ENCODE peak calls at places on chromosome 21, in four cellular contexts. Z is stimulated activated CD8-positive, alpha-beta memory T cell treated with anti-CD3 and anti-CD28 coated beads, Interleukin-7, amount 100 ng/mL, for 1 hour; F is T-cell; N is Caki2. K is an unnamed sample.

GRCh38 chr21:36209626-36210171 is 53.1 kb downstream of the DOP1B start:
- DNase-seq in Z (peak; percentile 2), F (peak; percentile 34), N (peak; percentile 76), K (peak; percentile 35)

GRCh38 chr21:44398499-44398898 is 45.1 kb downstream of the TRPM2 start:
- DNase-seq in Z (no peak), F (no peak), N (no peak), K (no peak)

GRCh38 chr21:45093064-45093532 is 18.7 kb downstream of the ADARB1 start:
- DNase-seq in Z (no peak), F (no peak), N (no peak), K (no peak)

GRCh38 chr21:29827236-29827635 is 112.6 kb downstream of the GRIK1 start:
- DNase-seq in Z (no peak), F (no peak), N (no peak), K (no peak)

GRCh38 chr21:30044447-30045064 is 104.8 kb upstream of the GRIK1 start:
- DNase-seq in Z (no peak), F (no peak), N (peak; percentile 16), K (no peak)

GRCh38 chr21:17540530-17540929 is 27.7 kb downstream of the CXADR start:
- DNase-seq in Z (no peak), F (no peak), N (no peak), K (no peak)

GRCh38 chr21:20083336-20083735 is 914.9 kb upstream of the NCAM2 start:
- DNase-seq in Z (no peak), F (no peak), N (no peak), K (no peak)

GRCh38 chr21:42749226-42749625 is 95.8 kb downstream of the PDE9A start:
- DNase-seq in Z (no peak), F (no peak), N (no peak), K (no peak)

GRCh38 chr21:26147535-26147934 is 23.0 kb downstream of the APP start:
- DNase-seq in Z (no peak), F (no peak), N (no peak), K (no peak)

GRCh38 chr21:45029968-45030636 is 44.3 kb upstream of the ADARB1 start:
- DNase-seq in Z (no peak), F (no peak), N (no peak), K (no peak)

GRCh38 chr21:29301703-29302102 is 3.0 kb downstream of the BACH1 start:
- DNase-seq in Z (no peak), F (no peak), N (no peak), K (no peak)

GRCh38 chr21:46065215-46065992 is 32.5 kb upstream of the COL6A2 start:
- DNase-seq in Z (no peak), F (no peak), N (peak; percentile 68), K (no peak)

GRCh38 chr21:28423521-28423920 is 569.2 kb downstream of the LTN1 start:
- DNase-seq in Z (no peak), F (no peak), N (no peak), K (no peak)